ENCODE peak calls at places on chromosomes 11 and 22, in six cellular contexts. Q is colonic mucosa, V is hypothalamus, W is GM04503, I is NCI-H510A treated with DMSO at 0.1 percent for 48 hours, U is Kasumi-1. T is an unnamed sample.
A peak's percentile ranks its signal among the peaks of the same experiment; 100 is the strongest.

GRCh38 chr11:697811-698311 is 2.2 kb downstream of the TMEM80 start:
- DNase-seq in I (no peak), Q (no peak), V (no peak), U (peak; percentile 27), W (no peak), T (no peak)

GRCh38 chr22:49258107-49259010 is 569.3 kb downstream of the BRD1 start:
- DNase-seq in V (no peak), U (no peak), W (no peak), Q (no peak), I (no peak), T (no peak)

GRCh38 chr11:36702330-36703054 is 104.5 kb upstream of the RAG2 start:
- DNase-seq in V (peak; percentile 28), Q (peak; percentile 38), U (peak; percentile 50), W (peak; percentile 6), I (peak; percentile 67), T (peak; percentile 16)

GRCh38 chr11:93700830-93701229 is 39.3 kb downstream of the CEP295 start:
- DNase-seq in V (no peak), I (no peak), W (no peak), U (no peak), Q (no peak), T (no peak)

GRCh38 chr11:8229299-8230177 is 34.1 kb downstream of the LMO1 start:
- DNase-seq in W (no peak), V (no peak), U (no peak), I (no peak), Q (no peak), T (no peak)

GRCh38 chr11:71199226-71199815 is 53.1 kb downstream of the SHANK2 start:
- DNase-seq in I (peak; percentile 50), Q (no peak), V (no peak), U (no peak), W (no peak), T (no peak)

GRCh38 chr11:3920148-3920852 is 64.8 kb downstream of the STIM1 start:
- DNase-seq in Q (peak; percentile 54), V (no peak), W (peak; percentile 48), U (peak; percentile 28), I (no peak), T (peak; percentile 61)

GRCh38 chr11:134450186-134450585 is 38.1 kb upstream of the B3GAT1 start:
- DNase-seq in W (no peak), I (no peak), U (no peak), Q (no peak), V (no peak), T (no peak)

GRCh38 chr11:75858613-75859012 is 43.6 kb downstream of the UVRAG start:
- DNase-seq in Q (no peak), W (peak; percentile 30), V (no peak), I (no peak), U (no peak), T (no peak)

GRCh38 chr22:19352217-19352616 is 60.7 kb upstream of the CLTCL1 start:
- DNase-seq in Q (no peak), W (no peak), I (no peak), V (no peak), U (no peak), T (no peak)

GRCh38 chr22:30573594-30574094 is 821 bp downstream of the GAL3ST1 start:
- DNase-seq in V (no peak), W (no peak), U (no peak), I (peak; percentile 68), Q (peak; percentile 63), T (no peak)

GRCh38 chr22:46272196-46272595 is 4.4 kb downstream of the TTC38 start:
- DNase-seq in V (no peak), U (no peak), I (no peak), Q (no peak), W (no peak), T (no peak)

GRCh38 chr22:43470218-43470617 is 58.4 kb downstream of the MPPED1 start:
- DNase-seq in V (no peak), U (no peak), W (no peak), Q (no peak), I (no peak), T (no peak)

GRCh38 chr22:35104491-35104890 is 38.5 kb downstream of the ISX start:
- DNase-seq in U (no peak), I (no peak), Q (no peak), W (no peak), V (no peak), T (no peak)

GRCh38 chr22:50473855-50474671 is 772 bp downstream of the SBF1 start:
- DNase-seq in I (no peak), U (no peak), W (no peak), Q (peak; percentile 47), V (no peak), T (no peak)

GRCh38 chr11:9562716-9563115 is 10.8 kb upstream of the WEE1 start:
- DNase-seq in U (no peak), Q (no peak), V (no peak), I (no peak), W (no peak), T (no peak)

GRCh38 chr22:27962268-27963191 is 43.5 kb upstream of the PITPNB start:
- DNase-seq in V (no peak), I (no peak), Q (no peak), W (no peak), U (no peak), T (no peak)

GRCh38 chr11:69744435-69744834 is 30.7 kb downstream of the FGF4 start:
- DNase-seq in V (no peak), Q (no peak), W (no peak), I (no peak), U (no peak), T (peak; percentile 4)

GRCh38 chr11:128345316-128345715 is 242.0 kb downstream of the ETS1 start:
- DNase-seq in W (no peak), I (no peak), U (no peak), Q (no peak), V (no peak), T (no peak)

GRCh38 chr11:15336016-15336415 is 221.3 kb downstream of the INSC start:
- DNase-seq in I (no peak), U (no peak), Q (no peak), V (no peak), W (no peak), T (no peak)

GRCh38 chr11:10932976-10933375 is 75.1 kb upstream of the ZBED5 start:
- DNase-seq in I (no peak), V (no peak), W (no peak), U (no peak), Q (no peak), T (no peak)

GRCh38 chr11:9769621-9770020 is 105.7 kb downstream of the SWAP70 start:
- DNase-seq in U (no peak), Q (no peak), W (no peak), I (no peak), V (no peak), T (no peak)

GRCh38 chr11:29161216-29161615 is 855.6 kb downstream of the KCNA4 start:
- DNase-seq in I (no peak), Q (no peak), U (no peak), V (no peak), W (no peak), T (no peak)

GRCh38 chr22:24156146-24156914 is 25.0 kb upstream of the SUSD2 start:
- DNase-seq in Q (peak; percentile 39), W (no peak), I (no peak), U (no peak), V (no peak), T (no peak)

GRCh38 chr11:126167476-126167875 is 44.0 kb downstream of the RPUSD4 start:
- DNase-seq in I (no peak), V (no peak), U (no peak), W (no peak), Q (no peak), T (no peak)

GRCh38 chr11:71298016-71298550 is 45.7 kb upstream of the SHANK2 start:
- DNase-seq in Q (peak; percentile 4), W (no peak), U (no peak), I (no peak), V (no peak), T (no peak)

GRCh38 chr11:103961010-103961409 is 75.4 kb upstream of the DDI1 start:
- DNase-seq in V (no peak), I (no peak), W (no peak), Q (no peak), U (no peak), T (no peak)

GRCh38 chr22:50627452-50627913 is 469 bp downstream of the ARSA start:
- DNase-seq in U (no peak), W (no peak), I (peak; percentile 3), V (no peak), Q (peak; percentile 42), T (no peak)

GRCh38 chr22:49212466-49212865 is 615.2 kb downstream of the BRD1 start:
- DNase-seq in Q (no peak), I (no peak), W (no peak), V (no peak), U (no peak), T (no peak)

GRCh38 chr11:64296236-64296635 is 3.9 kb upstream of the CATSPERZ start:
- DNase-seq in I (no peak), V (no peak), Q (no peak), U (no peak), W (no peak), T (no peak)

GRCh38 chr11:47538741-47539575 is 14.0 kb downstream of the CELF1 start:
- DNase-seq in V (peak; percentile 38), U (no peak), I (no peak), W (no peak), Q (no peak), T (no peak)

GRCh38 chr11:59216654-59217640 is 4.2 kb upstream of the MPEG1 start:
- DNase-seq in I (no peak), V (peak; percentile 16), W (no peak), U (peak; percentile 82), Q (peak; percentile 49), T (no peak)